ENCODE peak calls at places on chromosome 15, in ten cellular contexts. E is endodermal cell; S is aorta; O is right atrium auricular region; M is WERI-Rb-1; X is lower lobe of right lung; N is left lung; A is spleen; G is GM23338; U is CD4-positive, alpha-beta memory T cell. Z is an unnamed sample. For H3K27me3, the result is how much of the 10 kb centered on the place peaks cover.

GRCh38 chr15:67835349-67836133 is 4.3 kb downstream of the RNU6-1 start:
- DNase-seq in E (peak), S (no peak), O (no peak), M (peak), X (no peak), N (peak), A (peak), G (peak), U (no peak), Z (no peak)

GRCh38 chr15:33789141-33789540 is 179.2 kb upstream of the CHRM5 start:
- DNase-seq in E (no peak), S (no peak), O (no peak), M (no peak), X (no peak), N (no peak), A (no peak), G (no peak), U (no peak), Z (no peak)

GRCh38 chr15:70778258-70779076 is 15.1 kb upstream of the UACA start:
- DNase-seq in E (no peak), S (no peak), O (no peak), M (no peak), X (no peak), N (no peak), A (no peak), G (no peak), U (no peak), Z (no peak)

GRCh38 chr15:31393441-31394091 is 66.9 kb downstream of the KLF13 start:
- DNase-seq in E (peak), S (no peak), O (no peak), M (no peak), X (no peak), N (peak), A (no peak), G (peak), U (no peak), Z (no peak)

GRCh38 chr15:68372291-68372811 is 59.6 kb downstream of the ITGA11 start:
- DNase-seq in E (peak), S (no peak), O (peak), M (peak), X (no peak), N (no peak), A (no peak), G (peak), U (no peak), Z (no peak)

GRCh38 chr15:94206463-94207167 is 24.7 kb upstream of the MCTP2 start:
- DNase-seq in E (no peak), S (no peak), O (no peak), M (no peak), X (no peak), N (no peak), A (no peak), G (no peak), U (no peak), Z (no peak)

GRCh38 chr15:81274932-81275341 is 49.0 kb downstream of the STARD5 start:
- DNase-seq in E (peak), S (peak), O (peak), M (peak), X (peak), N (peak), A (peak), G (peak), U (peak), Z (peak)

GRCh38 chr15:83613716-83614115 is 40.2 kb upstream of the ADAMTSL3 start:
- DNase-seq in E (no peak), S (no peak), O (no peak), M (no peak), X (no peak), N (no peak), A (no peak), G (no peak), U (no peak), Z (no peak)

GRCh38 chr15:71758716-71759115 is 51.6 kb upstream of the NR2E3 start:
- DNase-seq in E (no peak), S (no peak), O (no peak), M (no peak), X (no peak), N (no peak), A (no peak), G (no peak), U (no peak), Z (no peak)

GRCh38 chr15:64635486-64635815 is 139.9 kb downstream of the RBPMS2 start:
- DNase-seq in E (peak), S (no peak), O (peak), M (no peak), X (no peak), N (no peak), A (no peak), G (no peak), U (no peak), Z (no peak)

GRCh38 chr15:95024388-95024787 is 793.0 kb downstream of the MCTP2 start:
- DNase-seq in E (peak), S (no peak), O (no peak), M (no peak), X (no peak), N (no peak), A (no peak), G (peak), U (no peak), Z (no peak)

GRCh38 chr15:50098576-50098975 is 20.5 kb downstream of the ATP8B4 start:
- DNase-seq in E (no peak), S (no peak), O (no peak), M (no peak), X (no peak), N (no peak), A (no peak), G (no peak), U (no peak), Z (no peak)

GRCh38 chr15:50879016-50879415 is 29.5 kb upstream of the AP4E1 start:
- DNase-seq in E (no peak), S (no peak), O (no peak), M (no peak), X (no peak), N (no peak), A (no peak), G (no peak), U (no peak), Z (no peak)

GRCh38 chr15:67574981-67575632 is 32.6 kb downstream of the MAP2K5 start:
- DNase-seq in E (no peak), S (no peak), O (no peak), M (no peak), X (no peak), N (no peak), A (no peak), G (peak), U (no peak), Z (no peak)

GRCh38 chr15:57541805-57542504 is 49.7 kb upstream of the MYZAP start:
- DNase-seq in E (peak), S (peak), O (peak), M (peak), X (peak), N (no peak), A (no peak), G (peak), U (peak), Z (no peak)

GRCh38 chr15:61063875-61064320 is 165.2 kb downstream of the RORA start:
- DNase-seq in E (no peak), S (no peak), O (no peak), M (no peak), X (no peak), N (no peak), A (no peak), G (no peak), U (no peak), Z (no peak)

GRCh38 chr15:39194431-39194830 is 386.4 kb upstream of the THBS1 start:
- DNase-seq in E (no peak), S (no peak), O (no peak), M (no peak), X (no peak), N (no peak), A (no peak), G (no peak), U (no peak), Z (no peak)

GRCh38 chr15:81189583-81190283 is 6.9 kb upstream of the IL16 start:
- DNase-seq in E (no peak), S (no peak), O (peak), M (no peak), X (peak), N (no peak), A (no peak), G (no peak), U (no peak), Z (no peak)

GRCh38 chr15:36924076-36924475 is 176.3 kb downstream of the MEIS2 start:
- DNase-seq in E (no peak), S (no peak), O (no peak), M (no peak), X (no peak), N (no peak), A (no peak), G (no peak), U (no peak), Z (no peak)

GRCh38 chr15:95086543-95087252 is 855.3 kb downstream of the MCTP2 start:
- DNase-seq in E (no peak), S (no peak), O (no peak), M (no peak), X (no peak), N (no peak), A (no peak), G (no peak), U (no peak), Z (no peak)

GRCh38 chr15:77599899-77600298 is 32.8 kb downstream of the LINGO1 start:
- DNase-seq in E (peak), S (no peak), O (peak), M (peak), X (no peak), N (no peak), A (no peak), G (peak), U (no peak), Z (no peak)

GRCh38 chr15:89457086-89457485 is 39.3 kb downstream of the RHCG start:
- DNase-seq in E (peak), S (peak), O (no peak), M (no peak), X (no peak), N (no peak), A (no peak), G (peak), U (no peak), Z (no peak)

GRCh38 chr15:32670624-32671022 is 29.1 kb downstream of the SCG5 start:
- DNase-seq in E (no peak), S (no peak), O (no peak), M (no peak), X (no peak), N (no peak), A (no peak), G (no peak), U (no peak), Z (no peak)

GRCh38 chr15:85403745-85404144 is 23.3 kb downstream of the AKAP13 start:
- DNase-seq in E (no peak), S (no peak), O (no peak), M (no peak), X (no peak), N (no peak), A (no peak), G (peak), U (no peak), Z (no peak)

GRCh38 chr15:37765809-37766208 is 168.6 kb upstream of the TMCO5A start:
- DNase-seq in E (no peak), S (no peak), O (no peak), M (no peak), X (no peak), N (no peak), A (no peak), G (peak), U (no peak), Z (no peak)

GRCh38 chr15:38517312-38517711 is 47.3 kb downstream of the RASGRP1 start:
- DNase-seq in E (no peak), S (no peak), O (no peak), M (no peak), X (no peak), N (no peak), A (no peak), G (no peak), U (no peak), Z (no peak)

GRCh38 chr15:39165026-39165706 is 415.7 kb upstream of the THBS1 start:
- DNase-seq in E (no peak), S (no peak), O (no peak), M (no peak), X (no peak), N (no peak), A (no peak), G (no peak), U (no peak), Z (no peak)

GRCh38 chr15:101398247-101398646 is 91.3 kb downstream of the PCSK6 start:
- DNase-seq in E (no peak), S (no peak), O (no peak), M (no peak), X (no peak), N (peak), A (no peak), G (no peak), U (no peak), Z (no peak)

GRCh38 chr15:59444980-59445500 is 7.1 kb downstream of the FAM81A start:
- DNase-seq in E (no peak), S (no peak), O (no peak), M (no peak), X (no peak), N (no peak), A (no peak), G (peak), U (no peak), Z (no peak)

GRCh38 chr15:85026304-85027032 is 44.8 kb downstream of the PDE8A start:
- DNase-seq in E (no peak), S (no peak), O (no peak), M (no peak), X (no peak), N (no peak), A (no peak), G (no peak), U (no peak), Z (no peak)

GRCh38 chr15:80367661-80368060 is 36.5 kb upstream of the ARNT2 start:
- DNase-seq in E (no peak), S (no peak), O (no peak), M (no peak), X (no peak), N (no peak), A (no peak), G (no peak), U (no peak), Z (no peak)

GRCh38 chr15:70690491-70691281 is 72.7 kb downstream of the UACA start:
- DNase-seq in E (no peak), S (no peak), O (no peak), M (no peak), X (no peak), N (no peak), A (no peak), G (no peak), U (no peak), Z (no peak)

GRCh38 chr15:63089260-63090043 is 32.2 kb upstream of the LACTB start:
- DNase-seq in E (peak), S (no peak), O (no peak), M (peak), X (no peak), N (no peak), A (no peak), G (peak), U (no peak), Z (no peak)

GRCh38 chr15:39605146-39605545 is 24.3 kb downstream of the THBS1 start:
- DNase-seq in E (no peak), S (no peak), O (no peak), M (no peak), X (no peak), N (no peak), A (no peak), G (no peak), U (no peak), Z (no peak)

GRCh38 chr15:56168394-56168793 is 75.3 kb downstream of the RFX7 start:
- DNase-seq in E (no peak), S (no peak), O (no peak), M (no peak), X (no peak), N (no peak), A (no peak), G (no peak), U (no peak), Z (no peak)

GRCh38 chr15:56244811-56245576 is 1.3 kb upstream of the RFX7 start:
- DNase-seq in E (peak), S (peak), O (no peak), M (peak), X (peak), N (no peak), A (peak), G (peak), U (peak), Z (peak)

GRCh38 chr15:71809346-71809745 is 1.0 kb upstream of the NR2E3 start:
- DNase-seq in E (peak), S (no peak), O (no peak), M (no peak), X (no peak), N (no peak), A (no peak), G (no peak), U (no peak), Z (no peak)

GRCh38 chr15:80780416-80781221 is 1.4 kb downstream of the CEMIP start:
- DNase-seq in E (peak), S (peak), O (no peak), M (no peak), X (peak), N (peak), A (no peak), G (peak), U (no peak), Z (peak)

GRCh38 chr15:70111203-70112017 is 13.7 kb upstream of the TLE3 start:
- DNase-seq in E (peak), S (peak), O (peak), M (peak), X (no peak), N (no peak), A (no peak), G (peak), U (no peak), Z (no peak)

GRCh38 chr15:67232591-67232990 is 21.9 kb downstream of the AAGAB start:
- DNase-seq in E (no peak), S (no peak), O (no peak), M (no peak), X (no peak), N (no peak), A (no peak), G (no peak), U (no peak), Z (no peak)

GRCh38 chr15:66103293-66103590 is 150.3 kb downstream of the MEGF11 start:
- DNase-seq in E (no peak), S (no peak), O (no peak), M (no peak), X (no peak), N (no peak), A (no peak), G (no peak), U (no peak), Z (no peak)
- H3K27me3 ChIP-seq in E (under half), S (under half), O (under half), M (under half), X (under half), N (under half), A (under half), G (under half), U (under half), Z (under half)

DNA sequence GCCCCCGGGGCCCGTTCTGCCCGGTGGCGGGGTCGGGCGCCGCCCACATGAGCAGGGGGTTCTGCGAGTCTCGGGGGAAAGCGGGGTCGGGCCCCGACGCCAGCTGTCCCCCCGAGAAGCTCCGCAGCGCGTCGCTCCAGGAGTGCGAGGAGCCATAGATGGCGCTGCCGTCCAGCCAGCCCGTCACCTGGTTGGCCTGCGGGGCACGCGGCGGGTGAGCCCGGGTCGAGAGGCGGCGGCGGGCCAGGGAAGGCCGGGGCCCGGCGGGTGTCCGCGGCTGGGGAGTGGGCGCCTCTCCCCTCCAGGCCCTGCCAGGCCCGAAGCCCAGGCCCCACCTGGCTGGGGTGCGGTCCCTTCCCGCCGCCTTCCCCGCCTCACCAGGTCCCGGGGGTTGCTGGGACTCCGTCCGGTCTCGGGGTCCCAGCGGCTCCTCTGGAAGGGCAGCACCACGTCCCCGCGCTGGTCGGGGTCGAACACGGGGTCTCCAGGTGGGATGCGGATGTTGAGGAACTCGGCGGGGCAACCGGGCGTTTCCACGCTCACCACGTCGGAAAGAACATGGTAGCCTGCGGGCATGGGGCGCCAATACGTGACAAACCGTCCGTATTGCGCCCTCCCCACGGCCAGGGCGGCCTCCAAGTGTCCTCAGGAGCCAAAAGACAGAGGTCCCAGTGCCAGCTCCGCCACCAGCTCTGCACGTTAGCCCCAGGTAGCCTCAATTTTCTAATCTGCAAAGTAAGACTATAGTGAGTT is 2.4 kb downstream of the DUOX2 start:
- DNase-seq in E (peak), S (peak), O (no peak), M (no peak), X (no peak), N (no peak), A (no peak), G (peak), U (no peak), Z (no peak)
- H3K4me3 ChIP-seq in E (no peak), S (no peak), O (no peak), M (no peak), X (no peak), N (no peak), A (no peak), G (peak), U (no peak), Z (no peak)

DNA sequence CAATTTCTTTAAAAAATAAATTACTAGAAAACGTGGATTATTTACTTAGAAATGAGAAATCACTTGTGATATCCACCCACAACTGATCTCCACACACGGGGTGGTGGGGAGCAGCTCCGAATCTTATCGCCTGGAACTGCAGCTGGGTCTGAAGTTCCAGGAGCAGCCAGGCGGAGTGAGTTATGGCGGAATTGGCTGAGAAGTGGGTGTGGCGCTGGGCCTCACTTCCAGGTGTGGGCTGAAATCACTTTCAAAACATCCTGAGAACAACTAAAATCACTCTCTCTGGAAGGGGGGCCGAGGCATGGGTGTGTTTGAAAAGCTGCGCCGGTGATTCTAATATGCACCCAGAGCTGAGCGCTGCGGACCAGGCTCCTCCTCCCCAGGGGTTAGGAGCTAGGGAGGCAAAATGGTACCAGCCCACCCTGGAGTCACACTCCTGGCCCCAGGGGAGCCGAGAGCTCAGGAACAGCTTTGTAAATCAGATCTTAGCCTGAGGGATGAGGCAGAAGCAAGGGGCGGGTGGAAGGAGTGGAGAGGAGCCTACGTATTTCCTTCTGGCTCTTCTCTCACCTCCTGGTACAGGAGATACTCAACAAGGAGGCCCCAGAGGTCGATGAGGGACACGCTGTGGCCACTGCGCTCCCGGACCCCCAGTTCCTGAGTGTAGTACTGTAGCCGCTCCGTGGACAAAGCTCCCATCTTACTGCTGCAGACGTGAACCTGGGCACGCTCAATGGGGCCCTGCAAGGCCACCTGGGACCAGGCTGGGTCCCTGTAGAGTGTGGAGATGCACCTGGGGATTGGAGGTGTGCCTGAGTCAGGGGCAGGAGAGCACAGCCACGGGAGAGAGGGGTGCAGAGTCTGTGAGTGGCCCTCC is 9.6 kb downstream of the PLA2G4F start:
- DNase-seq in E (no peak), S (no peak), O (no peak), M (no peak), X (no peak), N (no peak), A (no peak), G (no peak), U (no peak), Z (no peak)
- H3K27me3 ChIP-seq in E (under half), S (under half), O (under half), M (under half), X (under half), N (under half), A (under half), G (under half), U (under half), Z (under half)

DNA sequence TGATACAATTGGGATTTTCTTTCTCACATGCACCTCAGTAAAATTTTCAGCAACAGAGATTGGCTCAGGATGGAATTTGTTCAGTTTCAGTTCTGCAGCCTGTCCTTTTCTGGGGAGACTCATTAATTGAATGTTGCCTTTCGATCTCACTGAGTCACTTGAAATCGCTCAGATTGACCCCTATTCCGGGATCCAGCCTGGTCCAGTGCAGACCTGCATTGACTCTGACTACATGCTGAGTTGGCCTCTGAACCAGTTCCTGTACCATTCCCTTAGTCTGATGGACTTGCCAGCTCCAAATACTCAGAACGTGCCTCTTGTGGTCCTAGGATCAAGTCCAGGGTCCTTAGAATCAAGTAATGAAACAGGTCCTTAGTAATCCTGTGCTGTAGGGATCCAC is 9.4 kb downstream of the IGF1R start:
- DNase-seq in E (peak), S (no peak), O (no peak), M (no peak), X (no peak), N (no peak), A (no peak), G (no peak), U (no peak), Z (no peak)
- H3K4me3 ChIP-seq in E (no peak), S (no peak), O (no peak), M (no peak), X (no peak), N (no peak), A (no peak), G (no peak), U (no peak), Z (no peak)

GRCh38 chr15:20280933-20281463 is 260.6 kb downstream of the GOLGA6L6 start:
- DNase-seq in E (peak), S (peak), O (no peak), M (no peak), X (no peak), N (peak), A (peak), G (no peak), U (no peak), Z (no peak)
- H3K27me3 ChIP-seq in E (under half), S (under half), O (under half), M (under half), X (under half), N (under half), A (under half), G (under half), U (under half), Z (under half)